ENCODE peak calls at places on chromosomes 16 and 17, in eight cellular contexts. Y is A549, W is PC-3, V is heart right ventricle, E is GM12865, Q is adrenal gland, K is stomach, C is lower leg skin. L is an unnamed sample.

GRCh38 chr17:78358538-78359215 is 1.2 kb downstream of the SOCS3 start:
- DNase-seq in Y (peak), W (no peak), V (peak), E (peak), Q (no peak), K (peak), C (no peak), L (no peak)

GRCh38 chr16:5709889-5710288 is 612.3 kb upstream of the EEF2KMT start:
- DNase-seq in Y (no peak), W (no peak), V (no peak), E (peak), Q (no peak), K (no peak), C (no peak), L (no peak)

GRCh38 chr17:28717578-28718316 is at the start of gene RAB34:
- DNase-seq in Y (peak), W (peak), V (peak), E (no peak), Q (peak), K (peak), C (peak), L (no peak)

GRCh38 chr17:77332034-77332971 is 191.5 kb downstream of the SEC14L1 start:
- DNase-seq in Y (no peak), W (peak), V (no peak), E (peak), Q (peak), K (peak), C (peak), L (no peak)

GRCh38 chr17:21275579-21276339 is 8.8 kb upstream of the MAP2K3 start:
- DNase-seq in Y (peak), W (peak), V (peak), E (peak), Q (peak), K (peak), C (peak), L (no peak)

GRCh38 chr16:72013389-72013788 is 4.8 kb downstream of the DHODH start:
- DNase-seq in Y (no peak), W (no peak), V (no peak), E (no peak), Q (no peak), K (no peak), C (no peak), L (no peak)

GRCh38 chr17:79621151-79621940 is 10.5 kb upstream of the RBFOX3 start:
- DNase-seq in Y (no peak), W (no peak), V (no peak), E (no peak), Q (no peak), K (no peak), C (peak), L (no peak)

GRCh38 chr16:54602666-54603065 is 316.1 kb upstream of the IRX3 start:
- DNase-seq in Y (no peak), W (no peak), V (no peak), E (no peak), Q (no peak), K (no peak), C (no peak), L (no peak)

GRCh38 chr17:61328351-61328750 is 71.3 kb upstream of the TBX2 start:
- DNase-seq in Y (no peak), W (no peak), V (no peak), E (no peak), Q (no peak), K (no peak), C (no peak), L (no peak)

GRCh38 chr16:77599793-77600415 is 122.4 kb upstream of the NUDT7 start:
- DNase-seq in Y (peak), W (peak), V (no peak), E (peak), Q (peak), K (no peak), C (no peak), L (no peak)

GRCh38 chr16:82655315-82655714 is 28.5 kb downstream of the CDH13 start:
- DNase-seq in Y (no peak), W (no peak), V (no peak), E (peak), Q (no peak), K (peak), C (no peak), L (no peak)

GRCh38 chr17:67293251-67294203 is 48.5 kb upstream of the HELZ start:
- DNase-seq in Y (peak), W (peak), V (peak), E (peak), Q (peak), K (peak), C (peak), L (no peak)

GRCh38 chr17:17876959-17877547 is 40.3 kb upstream of the SREBF1 start:
- DNase-seq in Y (no peak), W (no peak), V (peak), E (no peak), Q (peak), K (peak), C (no peak), L (peak)

GRCh38 chr16:75224281-75224680 is 5.5 kb downstream of the CTRB1 start:
- DNase-seq in Y (no peak), W (no peak), V (no peak), E (no peak), Q (no peak), K (no peak), C (no peak), L (no peak)

GRCh38 chr17:69373069-69373468 is 41.4 kb upstream of the MAP2K6 start:
- DNase-seq in Y (no peak), W (no peak), V (no peak), E (no peak), Q (no peak), K (no peak), C (no peak), L (no peak)

GRCh38 chr16:1102921-1103648 is 7.0 kb upstream of the C1QTNF8 start:
- DNase-seq in Y (no peak), W (peak), V (peak), E (peak), Q (peak), K (peak), C (no peak), L (no peak)

GRCh38 chr16:1567988-1568387 is 34.5 kb downstream of the TMEM204 start:
- DNase-seq in Y (no peak), W (no peak), V (no peak), E (no peak), Q (no peak), K (no peak), C (no peak), L (no peak)

GRCh38 chr17:3977387-3977786 is 13.2 kb upstream of the ATP2A3 start:
- DNase-seq in Y (no peak), W (no peak), V (no peak), E (no peak), Q (no peak), K (no peak), C (no peak), L (no peak)

GRCh38 chr17:79630120-79630519 is 19.3 kb upstream of the RBFOX3 start:
- DNase-seq in Y (peak), W (no peak), V (no peak), E (no peak), Q (no peak), K (peak), C (peak), L (no peak)

GRCh38 chr17:64178011-64178825 is 48.3 kb upstream of the ERN1 start:
- DNase-seq in Y (no peak), W (no peak), V (no peak), E (no peak), Q (no peak), K (peak), C (no peak), L (no peak)

GRCh38 chr17:79845601-79845949 is 6.3 kb upstream of the CBX4 start:
- DNase-seq in Y (peak), W (no peak), V (no peak), E (no peak), Q (no peak), K (no peak), C (no peak), L (no peak)

GRCh38 chr16:3780570-3780969 is 63.2 kb upstream of the TRAP1 start:
- DNase-seq in Y (peak), W (peak), V (no peak), E (peak), Q (no peak), K (no peak), C (no peak), L (peak)

GRCh38 chr16:56199164-56199563 is 7.9 kb downstream of the GNAO1 start:
- DNase-seq in Y (no peak), W (no peak), V (no peak), E (peak), Q (no peak), K (no peak), C (no peak), L (no peak)

GRCh38 chr17:72365857-72366415 is 245.1 kb downstream of the SOX9 start:
- DNase-seq in Y (no peak), W (no peak), V (no peak), E (peak), Q (no peak), K (no peak), C (no peak), L (no peak)

GRCh38 chr16:68403177-68403576 is 45.1 kb downstream of the SMPD3 start:
- DNase-seq in Y (no peak), W (no peak), V (no peak), E (no peak), Q (no peak), K (no peak), C (no peak), L (no peak)

DNA sequence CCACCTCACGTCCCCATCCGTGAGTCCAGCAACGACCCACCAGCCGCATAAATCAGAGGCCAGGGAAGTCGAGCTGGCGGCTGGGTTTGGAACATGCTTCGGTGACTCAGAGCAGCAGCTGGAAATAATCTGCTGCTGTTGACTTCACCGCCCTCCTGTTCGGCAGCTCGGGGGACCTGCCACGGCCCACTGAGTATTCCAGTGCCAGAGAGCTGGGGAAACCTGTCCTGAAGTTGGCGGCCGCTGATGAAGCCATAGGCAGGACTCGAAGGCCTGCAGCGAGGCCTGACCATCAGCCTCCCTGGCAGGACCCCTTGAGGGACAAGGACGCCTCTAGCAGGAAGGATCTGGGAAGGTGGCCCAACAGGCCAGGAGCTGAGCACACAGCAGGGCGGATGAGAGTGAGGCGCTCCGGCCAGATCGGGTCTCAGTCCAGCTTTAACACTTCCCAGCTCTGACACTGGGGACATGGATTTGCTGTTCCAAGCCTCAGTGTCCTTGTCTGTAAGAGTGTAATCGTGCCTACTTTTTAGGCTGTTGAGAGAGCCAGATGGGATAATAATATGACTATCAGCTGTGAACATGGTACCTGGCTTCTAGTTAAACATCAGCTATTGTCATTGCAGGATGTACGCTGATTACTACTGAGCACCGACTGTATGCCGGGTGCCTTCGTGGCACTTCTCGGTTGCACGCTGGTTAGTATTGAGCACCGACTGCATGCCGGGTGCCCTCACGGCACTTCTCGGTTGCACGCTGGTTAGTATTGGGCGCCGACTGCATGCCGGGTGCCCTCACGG is 50.4 kb upstream of the CIBAR2 start:
- DNase-seq in Y (no peak), W (no peak), V (peak), E (no peak), Q (peak), K (no peak), C (peak), L (no peak)
- H3K4me3 ChIP-seq in Y (no peak), W (no peak), V (no peak), E (no peak), Q (no peak), K (no peak), C (no peak), L (no peak)

GRCh38 chr17:45398800-45399199 is 33.9 kb downstream of the ARHGAP27 start:
- DNase-seq in Y (no peak), W (no peak), V (no peak), E (no peak), Q (no peak), K (no peak), C (no peak), L (no peak)
- TF ChIP-seq CTCF in Y (no peak), W (no peak), V (peak), E (no peak), Q (no peak), K (no peak), C (no peak), L (no peak)

GRCh38 chr17:81164464-81165245 is 652 bp upstream of the PVALEF start:
- DNase-seq in Y (no peak), W (no peak), V (no peak), E (no peak), Q (no peak), K (peak), C (no peak), L (no peak)

GRCh38 chr17:81166033-81166472 is at the start of gene AATK:
- DNase-seq in Y (no peak), W (no peak), V (no peak), E (no peak), Q (no peak), K (no peak), C (no peak), L (no peak)

GRCh38 chr17:81167194-81167524 is 1.1 kb upstream of the AATK start:
- DNase-seq in Y (no peak), W (no peak), V (no peak), E (no peak), Q (no peak), K (no peak), C (no peak), L (no peak)

GRCh38 chr17:81163703-81164413 is 1.4 kb upstream of the PVALEF start:
- DNase-seq in Y (no peak), W (no peak), V (no peak), E (no peak), Q (no peak), K (no peak), C (no peak), L (no peak)

DNA sequence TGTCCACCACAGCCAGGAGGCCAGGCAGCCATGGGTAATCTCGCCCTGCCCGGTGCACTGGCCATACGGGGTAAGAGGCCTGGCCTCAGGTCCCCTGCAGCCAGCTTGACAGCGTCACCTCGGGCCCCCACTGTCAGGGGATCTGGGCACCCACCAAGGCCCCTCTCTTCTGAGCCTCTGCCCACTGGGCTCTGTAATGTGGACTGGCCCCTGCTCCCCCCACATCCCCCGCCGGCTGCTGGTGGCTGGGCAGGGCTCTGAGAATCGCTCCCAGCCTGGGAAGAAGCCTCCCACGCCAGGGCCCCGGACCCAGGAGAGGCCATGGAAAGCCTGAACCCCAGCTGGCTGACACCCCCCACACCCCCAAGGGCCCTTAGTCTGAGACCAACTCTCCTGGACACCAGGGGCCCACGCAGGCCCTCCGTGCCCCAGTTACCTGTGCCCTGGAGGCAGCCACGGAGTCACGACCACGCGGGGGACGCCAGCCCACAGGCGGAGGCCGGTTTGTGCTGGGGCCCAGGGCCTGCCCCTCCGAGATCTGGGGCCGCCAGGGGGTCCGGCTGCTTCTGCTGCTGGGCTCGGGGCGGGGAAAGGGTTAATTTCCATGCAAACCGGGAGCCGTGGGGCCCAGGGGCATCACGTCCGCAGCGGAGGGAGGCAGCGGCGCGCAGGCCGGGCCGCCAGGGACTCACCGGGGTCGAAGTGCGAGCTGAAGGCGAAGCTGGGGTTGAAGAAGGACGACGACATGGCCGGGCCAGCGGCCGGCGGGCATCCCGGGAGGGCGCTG is at the start of gene PVALEF:
- DNase-seq in Y (peak), W (no peak), V (no peak), E (no peak), Q (no peak), K (no peak), C (no peak), L (no peak)
- H3K4me3 ChIP-seq in Y (peak), W (peak), V (peak), E (no peak), Q (no peak), K (peak), C (no peak), L (no peak)

DNA sequence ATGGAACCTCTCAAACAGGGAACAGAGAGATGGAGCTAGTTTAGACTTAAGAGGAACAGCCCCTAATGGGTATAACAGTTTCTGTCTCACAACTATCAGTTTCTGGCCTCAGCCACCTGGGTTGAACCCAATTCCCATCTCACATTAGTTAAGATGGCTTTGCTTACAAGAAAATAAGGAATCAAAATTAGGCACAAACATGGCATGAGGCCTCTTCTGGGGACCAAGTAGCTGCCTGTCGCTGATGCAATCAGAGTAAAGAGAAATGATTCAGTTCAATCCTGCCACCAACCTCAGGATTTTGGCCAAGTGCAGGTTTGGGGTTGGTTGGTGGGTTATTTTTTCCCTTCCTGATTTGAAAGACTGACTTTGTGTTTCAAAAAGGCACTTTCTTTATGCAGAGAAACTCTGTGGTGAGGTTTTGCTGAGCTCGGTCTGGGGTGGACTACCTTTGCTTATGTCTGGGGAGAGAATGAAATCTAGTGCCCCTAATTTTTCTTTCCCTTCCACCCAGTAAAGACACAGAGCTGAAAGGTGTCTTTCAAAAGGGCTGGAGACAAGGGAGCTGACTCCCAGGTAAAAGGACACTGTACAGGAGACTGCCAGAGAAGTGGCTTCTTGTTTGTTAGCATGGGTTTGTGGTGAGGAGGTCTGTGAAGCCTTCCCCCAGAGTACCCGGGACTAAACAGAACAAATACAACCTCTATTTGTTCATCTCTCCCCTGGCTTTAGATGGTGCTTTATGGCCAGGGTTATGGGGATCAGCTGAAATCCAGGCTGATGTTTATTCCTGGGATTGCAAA is 44.8 kb upstream of the NFAT5 start:
- DNase-seq in Y (no peak), W (no peak), V (no peak), E (peak), Q (no peak), K (no peak), C (peak), L (no peak)
- TF ChIP-seq CTCF in Y (no peak), W (no peak), V (no peak), E (no peak), Q (no peak), K (no peak), C (no peak), L (no peak)

GRCh38 chr16:30370444-30371247 is at the start of gene TBC1D10B:
- DNase-seq in Y (peak), W (peak), V (peak), E (peak), Q (peak), K (peak), C (peak), L (peak)

GRCh38 chr16:30372725-30373124 is 1.9 kb upstream of the MYL11 start:
- DNase-seq in Y (no peak), W (no peak), V (no peak), E (no peak), Q (no peak), K (no peak), C (no peak), L (no peak)

GRCh38 chr16:30369938-30370443 is 303 bp downstream of the TBC1D10B start:
- DNase-seq in Y (no peak), W (no peak), V (no peak), E (no peak), Q (no peak), K (no peak), C (no peak), L (no peak)

GRCh38 chr16:30371248-30371816 is 1.0 kb upstream of the TBC1D10B start:
- DNase-seq in Y (no peak), W (no peak), V (no peak), E (no peak), Q (no peak), K (no peak), C (no peak), L (no peak)

DNA sequence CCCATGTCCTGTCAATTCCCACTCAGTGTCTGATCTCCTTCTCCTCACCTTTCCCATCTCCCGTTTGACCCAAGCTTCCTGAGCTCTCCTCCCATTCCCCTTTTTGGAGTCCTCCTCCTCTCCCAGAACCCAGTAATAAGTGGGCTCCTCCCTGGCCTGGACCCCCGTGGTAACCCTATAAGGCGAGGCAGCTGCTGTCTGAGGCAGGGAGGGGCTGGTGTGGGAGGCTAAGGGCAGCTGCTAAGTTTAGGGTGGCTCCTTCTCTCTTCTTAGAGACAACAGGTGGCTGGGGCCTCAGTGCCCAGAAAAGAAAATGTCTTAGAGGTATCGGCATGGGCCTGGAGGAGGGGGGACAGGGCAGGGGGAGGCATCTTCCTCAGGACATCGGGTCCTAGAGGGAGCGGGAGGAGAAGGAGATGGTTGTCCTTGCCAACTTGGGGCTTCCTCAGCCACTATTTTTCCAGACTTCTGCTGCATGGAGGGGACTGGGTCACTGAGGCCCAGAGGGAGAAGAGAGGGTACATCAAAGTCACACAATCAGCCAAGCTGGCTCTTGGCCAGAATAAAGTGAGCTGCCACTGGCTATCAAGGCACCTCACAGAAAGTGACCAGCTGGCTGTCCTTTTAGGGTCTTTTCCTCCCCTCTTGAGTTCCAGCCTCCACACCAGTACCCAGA is 1.9 kb upstream of the TBC1D10B start:
- DNase-seq in Y (no peak), W (no peak), V (no peak), E (no peak), Q (no peak), K (no peak), C (no peak), L (no peak)
- H3K4me3 ChIP-seq in Y (no peak), W (no peak), V (no peak), E (no peak), Q (no peak), K (no peak), C (no peak), L (no peak)

GRCh38 chr17:58136669-58137279 is 11.4 kb upstream of the OR4D1 start:
- DNase-seq in Y (peak), W (peak), V (no peak), E (no peak), Q (no peak), K (no peak), C (no peak), L (no peak)
- TF ChIP-seq CTCF in Y (peak), W (peak), V (no peak), E (no peak), Q (no peak), K (no peak), C (no peak), L (peak)

L was measured in LNCaP clone FGC.